ENCODE peak calls at places on chromosomes 4 and X, in six cellular contexts. S is memory B cell; O is lower lobe of right lung; W is left ventricle myocardium inferior; E is astrocyte of the spinal cord; B is stimulated activated CD4-positive, alpha-beta T cell treated with anti-CD3 and anti-CD28 coated beads, Interleukin-2, amount 100 ng/mL, for 24 hours. Q is an unnamed sample.
A peak's percentile ranks its signal among the peaks of the same experiment; 100 is the strongest.

GRCh38 chr4:6119507-6120020 is 80.8 kb downstream of the JAKMIP1 start:
- DNase-seq in S (no peak), O (no peak), W (no peak), E (no peak), B (no peak), Q (no peak)

GRCh38 chr4:157075811-157076577 is at the start of gene GLRB:
- DNase-seq in S (no peak), O (peak; percentile 50), W (peak; percentile 24), E (no peak), B (peak; percentile 0), Q (no peak)

GRCh38 chr4:83113429-83113786 is 1.1 kb downstream of the PLAC8 start:
- DNase-seq in S (no peak), O (no peak), W (no peak), E (no peak), B (peak; percentile 21), Q (no peak)

GRCh38 chr4:42671431-42672194 is 14.7 kb upstream of the ATP8A1 start:
- DNase-seq in S (no peak), O (no peak), W (no peak), E (no peak), B (peak; percentile 35), Q (no peak)

GRCh38 chr4:95355021-95355420 is 193.8 kb downstream of the UNC5C start:
- DNase-seq in S (no peak), O (no peak), W (no peak), E (no peak), B (no peak), Q (no peak)

GRCh38 chrX:30521440-30522182 is 56.0 kb downstream of the TASL start:
- DNase-seq in S (no peak), O (no peak), W (no peak), E (peak; percentile 35), B (no peak), Q (no peak)

GRCh38 chr4:22962186-22962786 is 269.5 kb downstream of the GBA3 start:
- DNase-seq in S (no peak), O (no peak), W (no peak), E (peak; percentile 52), B (no peak), Q (no peak)

GRCh38 chrX:10095698-10096432 is 60.9 kb upstream of the CLCN4 start:
- DNase-seq in S (no peak), O (no peak), W (no peak), E (no peak), B (no peak), Q (no peak)

GRCh38 chr4:102687982-102688433 is 72.8 kb downstream of the MANBA start:
- DNase-seq in S (no peak), O (no peak), W (no peak), E (no peak), B (no peak), Q (no peak)

GRCh38 chrX:17014216-17014615 is 67.8 kb downstream of the REPS2 start:
- DNase-seq in S (no peak), O (no peak), W (no peak), E (no peak), B (no peak), Q (no peak)

GRCh38 chrX:101357166-101357795 is 8.7 kb upstream of the TIMM8A start:
- DNase-seq in S (no peak), O (no peak), W (no peak), E (no peak), B (no peak), Q (no peak)

GRCh38 chr4:149264093-149264733 is 551.4 kb downstream of the IQCM start:
- DNase-seq in S (no peak), O (no peak), W (no peak), E (peak; percentile 59), B (peak; percentile 5), Q (peak; percentile 3)

GRCh38 chr4:34953145-34953799 is 1291.0 kb downstream of the ARAP2 start:
- DNase-seq in S (no peak), O (no peak), W (no peak), E (no peak), B (no peak), Q (no peak)

GRCh38 chrX:119189586-119189985 is 46.5 kb upstream of the PGRMC1 start:
- DNase-seq in S (no peak), O (no peak), W (peak; percentile 62), E (peak; percentile 17), B (no peak), Q (no peak)

GRCh38 chr4:99723555-99724450 is 66.2 kb upstream of the C4orf54 start:
- DNase-seq in S (no peak), O (peak; percentile 48), W (peak; percentile 58), E (peak; percentile 54), B (peak; percentile 11), Q (no peak)

GRCh38 chr4:78652282-78652876 is 100.8 kb downstream of the ANXA3 start:
- DNase-seq in S (no peak), O (no peak), W (no peak), E (peak; percentile 66), B (no peak), Q (no peak)

GRCh38 chr4:170339522-170339921 is 249.8 kb upstream of the AADAT start:
- DNase-seq in S (no peak), O (no peak), W (no peak), E (no peak), B (no peak), Q (peak; percentile 5)

GRCh38 chr4:89021678-89022077 is 35.3 kb downstream of the FAM13A start:
- DNase-seq in S (no peak), O (no peak), W (no peak), E (no peak), B (no peak), Q (no peak)